ENCODE peak calls at places on chromosome 22, in four cellular contexts. One of them, this sample, is unnamed.

GRCh38 chr22:40332319-40332781 is 13.9 kb upstream of the ADSL start:
- DNase-seq in H9: no peak
- DNase-seq in H1: no peak
- DNase-seq in mesendoderm: peak
- DNase-seq in this sample: peak

GRCh38 chr22:40400173-40400572 is 29.8 kb downstream of the SGSM3 start:
- DNase-seq in H9: no peak
- DNase-seq in H1: no peak
- DNase-seq in mesendoderm: no peak
- DNase-seq in this sample: no peak

GRCh38 chr22:23471698-23472097 is 108.4 kb downstream of the IGLL1 start:
- DNase-seq in H9: no peak
- DNase-seq in H1: no peak
- DNase-seq in mesendoderm: no peak
- DNase-seq in this sample: no peak

GRCh38 chr22:48310740-48311139 is 1516.9 kb downstream of the BRD1 start:
- DNase-seq in H9: no peak
- DNase-seq in H1: no peak
- DNase-seq in mesendoderm: no peak
- DNase-seq in this sample: no peak

GRCh38 chr22:29842740-29843139 is 4.7 kb upstream of the ASCC2 start:
- DNase-seq in H9: no peak
- DNase-seq in H1: no peak
- DNase-seq in mesendoderm: peak
- DNase-seq in this sample: peak

GRCh38 chr22:48734961-48735360 is 1092.7 kb downstream of the BRD1 start:
- DNase-seq in H9: no peak
- DNase-seq in H1: no peak
- DNase-seq in mesendoderm: no peak
- DNase-seq in this sample: no peak

GRCh38 chr22:35070451-35071093 is 4.6 kb downstream of the ISX start:
- DNase-seq in H9: no peak
- DNase-seq in H1: no peak
- DNase-seq in mesendoderm: no peak
- DNase-seq in this sample: no peak

GRCh38 chr22:23834830-23835772 is 3.7 kb downstream of the DERL3 start:
- DNase-seq in H9: no peak
- DNase-seq in H1: no peak
- DNase-seq in mesendoderm: no peak
- DNase-seq in this sample: no peak

GRCh38 chr22:26556904-26557303 is 33.0 kb downstream of the TPST2 start:
- DNase-seq in H9: no peak
- DNase-seq in H1: no peak
- DNase-seq in mesendoderm: no peak
- DNase-seq in this sample: no peak

GRCh38 chr22:26553056-26553752 is 36.7 kb downstream of the TPST2 start:
- DNase-seq in H9: no peak
- DNase-seq in H1: no peak
- DNase-seq in mesendoderm: no peak
- DNase-seq in this sample: peak

GRCh38 chr22:26554956-26555355 is 35.0 kb downstream of the TPST2 start:
- DNase-seq in H9: peak
- DNase-seq in H1: peak
- DNase-seq in mesendoderm: peak
- DNase-seq in this sample: no peak

GRCh38 chr22:26558246-26558895 is 31.6 kb downstream of the TPST2 start:
- DNase-seq in H9: no peak
- DNase-seq in H1: no peak
- DNase-seq in mesendoderm: no peak
- DNase-seq in this sample: peak

GRCh38 chr22:26555478-26555877 is 34.5 kb downstream of the TPST2 start:
- DNase-seq in H9: no peak
- DNase-seq in H1: no peak
- DNase-seq in mesendoderm: no peak
- DNase-seq in this sample: no peak
- H3K56ac ChIP-seq in H9: no peak
- H3K56ac ChIP-seq in H1: no peak
- H3K56ac ChIP-seq in mesendoderm: no peak
- H3K56ac ChIP-seq in this sample: no peak

GRCh38 chr22:37749831-37750595 is 53.2 kb downstream of the TRIOBP start:
- DNase-seq in H9: no peak
- DNase-seq in H1: no peak
- DNase-seq in mesendoderm: peak
- DNase-seq in this sample: peak
- H3K56ac ChIP-seq in H9: no peak
- H3K56ac ChIP-seq in H1: no peak
- H3K56ac ChIP-seq in mesendoderm: peak
- H3K56ac ChIP-seq in this sample: no peak

DNA sequence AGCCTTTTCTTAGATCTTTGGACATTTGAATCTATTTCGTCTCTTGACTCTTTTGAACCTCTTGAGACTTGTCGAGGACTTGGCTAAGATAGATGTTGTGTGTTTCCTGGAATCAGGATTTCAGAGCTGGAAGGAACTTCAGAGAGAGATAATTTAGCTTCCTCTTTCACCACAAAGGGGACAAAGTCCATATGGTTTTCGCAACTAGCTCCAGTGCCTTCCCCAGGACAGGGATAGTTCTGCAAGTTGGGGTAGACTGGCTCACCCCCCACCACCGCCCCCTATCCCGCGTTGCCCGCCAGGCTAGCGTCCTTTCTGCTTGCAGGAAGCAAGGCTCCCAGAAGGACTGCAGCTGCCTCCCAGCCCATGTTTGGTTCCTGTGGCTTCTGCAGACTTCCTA is 75.7 kb upstream of the MYO18B start:
- DNase-seq in H9: peak
- DNase-seq in H1: no peak
- DNase-seq in mesendoderm: peak
- DNase-seq in this sample: no peak
- H3K56ac ChIP-seq in H9: no peak
- H3K56ac ChIP-seq in H1: no peak
- H3K56ac ChIP-seq in mesendoderm: no peak
- H3K56ac ChIP-seq in this sample: no peak

GRCh38 chr22:49751968-49752597 is 75.6 kb downstream of the BRD1 start:
- DNase-seq in H9: peak
- DNase-seq in H1: no peak
- DNase-seq in mesendoderm: no peak
- DNase-seq in this sample: no peak

GRCh38 chr22:49754674-49755590 is 72.7 kb downstream of the BRD1 start:
- DNase-seq in H9: peak
- DNase-seq in H1: no peak
- DNase-seq in mesendoderm: no peak
- DNase-seq in this sample: no peak

GRCh38 chr22:49752598-49753091 is 75.0 kb downstream of the BRD1 start:
- DNase-seq in H9: peak
- DNase-seq in H1: no peak
- DNase-seq in mesendoderm: no peak
- DNase-seq in this sample: no peak

GRCh38 chr22:49753961-49754673 is 73.6 kb downstream of the BRD1 start:
- DNase-seq in H9: peak
- DNase-seq in H1: no peak
- DNase-seq in mesendoderm: no peak
- DNase-seq in this sample: no peak

GRCh38 chr22:49753276-49753884 is 74.3 kb downstream of the BRD1 start:
- DNase-seq in H9: no peak
- DNase-seq in H1: no peak
- DNase-seq in mesendoderm: no peak
- DNase-seq in this sample: no peak
- H3K56ac ChIP-seq in H9: no peak
- H3K56ac ChIP-seq in H1: no peak
- H3K56ac ChIP-seq in mesendoderm: no peak
- H3K56ac ChIP-seq in this sample: no peak

GRCh38 chr22:50725597-50725996 is 12.4 kb upstream of the ACR start:
- DNase-seq in H9: no peak
- DNase-seq in H1: no peak
- DNase-seq in mesendoderm: no peak
- DNase-seq in this sample: no peak

GRCh38 chr22:50726643-50727340 is 11.2 kb upstream of the ACR start:
- DNase-seq in H9: no peak
- DNase-seq in H1: no peak
- DNase-seq in mesendoderm: peak
- DNase-seq in this sample: no peak

GRCh38 chr22:50723991-50724390 is 14.0 kb upstream of the ACR start:
- DNase-seq in H9: no peak
- DNase-seq in H1: no peak
- DNase-seq in mesendoderm: no peak
- DNase-seq in this sample: peak

GRCh38 chr22:50722716-50723428 is 15.1 kb upstream of the ACR start:
- DNase-seq in H9: no peak
- DNase-seq in H1: no peak
- DNase-seq in mesendoderm: no peak
- DNase-seq in this sample: no peak

GRCh38 chr22:50724616-50725015 is 13.4 kb upstream of the ACR start:
- DNase-seq in H9: no peak
- DNase-seq in H1: no peak
- DNase-seq in mesendoderm: no peak
- DNase-seq in this sample: no peak
- H3K56ac ChIP-seq in H9: no peak
- H3K56ac ChIP-seq in H1: no peak
- H3K56ac ChIP-seq in mesendoderm: no peak
- H3K56ac ChIP-seq in this sample: no peak

GRCh38 chr22:49747705-49748104 is 80.0 kb downstream of the BRD1 start:
- DNase-seq in H9: no peak
- DNase-seq in H1: no peak
- DNase-seq in mesendoderm: no peak
- DNase-seq in this sample: no peak

GRCh38 chr22:49747130-49747529 is 80.5 kb downstream of the BRD1 start:
- DNase-seq in H9: no peak
- DNase-seq in H1: no peak
- DNase-seq in mesendoderm: no peak
- DNase-seq in this sample: no peak

GRCh38 chr22:49749227-49749626 is 78.4 kb downstream of the BRD1 start:
- DNase-seq in H9: no peak
- DNase-seq in H1: no peak
- DNase-seq in mesendoderm: no peak
- DNase-seq in this sample: no peak

GRCh38 chr22:49749885-49750510 is 77.7 kb downstream of the BRD1 start:
- DNase-seq in H9: no peak
- DNase-seq in H1: no peak
- DNase-seq in mesendoderm: no peak
- DNase-seq in this sample: no peak

DNA sequence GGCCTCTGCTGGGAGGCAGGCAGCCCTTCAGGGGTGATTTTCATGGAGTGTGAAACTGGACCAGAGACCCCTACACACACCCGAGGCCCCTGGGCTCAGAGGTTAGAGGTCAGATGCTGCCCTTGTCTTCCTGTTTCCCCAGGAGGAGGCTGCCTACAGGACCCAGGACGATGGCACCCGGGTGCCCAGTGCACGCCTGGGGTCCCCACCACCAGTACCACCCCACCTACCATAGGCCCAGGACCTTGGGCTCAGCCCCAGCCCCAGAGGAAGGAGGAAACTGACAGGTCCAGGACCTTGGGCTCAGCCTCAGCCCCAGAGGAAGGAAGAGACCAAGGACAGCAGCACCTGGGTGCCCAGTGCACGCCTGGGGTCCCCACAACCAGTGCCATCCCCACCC is 79.2 kb downstream of the BRD1 start:
- DNase-seq in H9: no peak
- DNase-seq in H1: no peak
- DNase-seq in mesendoderm: no peak
- DNase-seq in this sample: no peak
- H3K56ac ChIP-seq in H9: no peak
- H3K56ac ChIP-seq in H1: no peak
- H3K56ac ChIP-seq in mesendoderm: no peak
- H3K56ac ChIP-seq in this sample: no peak

GRCh38 chr22:46526484-46526839 is 11.0 kb downstream of the CELSR1 start:
- DNase-seq in H9: no peak
- DNase-seq in H1: no peak
- DNase-seq in mesendoderm: no peak
- DNase-seq in this sample: no peak

GRCh38 chr22:46524203-46524740 is 13.1 kb downstream of the CELSR1 start:
- DNase-seq in H9: no peak
- DNase-seq in H1: no peak
- DNase-seq in mesendoderm: no peak
- DNase-seq in this sample: no peak

GRCh38 chr22:46528121-46528610 is 9.3 kb downstream of the CELSR1 start:
- DNase-seq in H9: no peak
- DNase-seq in H1: no peak
- DNase-seq in mesendoderm: peak
- DNase-seq in this sample: peak

GRCh38 chr22:46522743-46523300 is 14.6 kb downstream of the CELSR1 start:
- DNase-seq in H9: no peak
- DNase-seq in H1: no peak
- DNase-seq in mesendoderm: no peak
- DNase-seq in this sample: no peak

GRCh38 chr22:46525681-46526483 is 11.5 kb downstream of the CELSR1 start:
- DNase-seq in H9: no peak
- DNase-seq in H1: no peak
- DNase-seq in mesendoderm: no peak
- DNase-seq in this sample: no peak
- H3K56ac ChIP-seq in H9: no peak
- H3K56ac ChIP-seq in H1: no peak
- H3K56ac ChIP-seq in mesendoderm: no peak
- H3K56ac ChIP-seq in this sample: no peak

DNA sequence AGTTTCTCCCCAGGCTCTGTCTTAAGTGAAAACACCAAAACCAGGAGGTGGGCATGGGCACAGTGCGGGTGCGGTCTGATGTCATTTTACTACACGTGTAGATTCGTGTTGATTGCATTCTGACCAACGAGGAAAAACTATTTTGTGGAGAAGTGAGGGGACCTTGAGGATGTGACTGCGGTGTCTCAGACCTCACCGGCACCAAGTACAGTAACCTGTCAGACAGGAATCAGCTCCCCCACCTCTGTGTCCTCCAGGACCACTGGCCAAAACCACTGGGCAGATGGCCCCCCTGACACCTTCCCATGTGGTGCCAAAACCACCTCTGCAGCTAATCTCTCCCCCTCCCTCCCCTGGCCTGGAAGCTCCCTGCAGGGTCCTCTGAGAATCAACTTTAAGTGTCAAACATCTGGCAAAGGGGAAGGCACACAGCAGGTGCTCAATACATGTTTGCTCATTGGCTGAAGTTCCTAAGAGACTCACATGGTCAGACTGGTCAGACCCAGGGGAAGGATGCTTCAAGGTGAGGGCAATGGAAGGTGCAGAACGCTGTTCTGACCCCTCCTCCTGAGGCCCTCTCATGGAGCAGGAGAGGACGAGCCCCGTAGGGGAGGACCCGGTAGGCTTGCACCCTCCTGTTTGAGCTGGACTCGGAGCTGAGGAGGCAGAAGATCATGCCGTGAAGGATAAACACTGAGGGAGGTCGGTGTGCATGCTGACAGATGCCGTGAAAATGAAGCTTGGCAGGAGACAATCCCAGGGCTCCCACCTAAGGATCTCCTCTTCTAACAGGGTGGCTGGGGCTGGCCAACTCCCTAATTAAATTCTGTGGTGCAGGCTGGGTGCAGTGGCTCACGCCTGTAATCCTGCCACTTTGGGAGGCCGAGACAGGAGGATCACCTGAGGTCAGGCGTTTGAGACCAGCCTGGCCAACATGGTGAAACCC is 129.9 kb downstream of the MPPED1 start:
- DNase-seq in H9: peak
- DNase-seq in H1: no peak
- DNase-seq in mesendoderm: peak
- DNase-seq in this sample: no peak
- H3K56ac ChIP-seq in H9: no peak
- H3K56ac ChIP-seq in H1: no peak
- H3K56ac ChIP-seq in mesendoderm: no peak
- H3K56ac ChIP-seq in this sample: no peak

GRCh38 chr22:32879550-32879949 is 78.0 kb downstream of the TIMP3 start:
- DNase-seq in H9: no peak
- DNase-seq in H1: no peak
- DNase-seq in mesendoderm: no peak
- DNase-seq in this sample: no peak
- H3K56ac ChIP-seq in H9: no peak
- H3K56ac ChIP-seq in H1: no peak
- H3K56ac ChIP-seq in mesendoderm: no peak
- H3K56ac ChIP-seq in this sample: no peak